ENCODE peak calls at places on chromosomes 13 and 19, in seven cellular contexts. P is choroid plexus epithelial cell, E is AG09309, G is cardiac fibroblast, O is IMR-90, V is sigmoid colon, W is NT2/D1. A is an unnamed sample.

GRCh38 chr19:46862504-46862835 is 1.7 kb downstream of the ARHGAP35 start:
- DNase-seq in P (no peak), E (no peak), G (no peak), O (no peak), V (peak), W (no peak), A (no peak)

GRCh38 chr13:70668983-70669382 is 560.7 kb upstream of the KLHL1 start:
- DNase-seq in P (peak), E (no peak), G (no peak), O (no peak), V (no peak), W (no peak), A (no peak)

GRCh38 chr13:78020861-78021260 is 102.2 kb upstream of the EDNRB start:
- DNase-seq in P (no peak), E (no peak), G (no peak), O (no peak), V (no peak), W (no peak), A (no peak)

GRCh38 chr13:39565036-39565949 is 37.7 kb downstream of the LHFPL6 start:
- DNase-seq in P (peak), E (peak), G (peak), O (peak), V (no peak), W (peak), A (peak)

GRCh38 chr13:79481685-79482052 is 714 bp downstream of the NDFIP2 start:
- DNase-seq in P (no peak), E (no peak), G (no peak), O (no peak), V (no peak), W (no peak), A (no peak)

GRCh38 chr19:7851623-7852500 is 21.8 kb downstream of the EVI5L start:
- DNase-seq in P (no peak), E (no peak), G (no peak), O (no peak), V (no peak), W (no peak), A (no peak)

GRCh38 chr19:543912-544608 is at the start of gene GZMM:
- DNase-seq in P (no peak), E (no peak), G (no peak), O (no peak), V (no peak), W (no peak), A (no peak)

GRCh38 chr19:46000497-46001246 is 5.4 kb downstream of the CCDC61 start:
- DNase-seq in P (peak), E (no peak), G (no peak), O (no peak), V (no peak), W (no peak), A (no peak)

GRCh38 chr13:66965146-66965545 is 265.0 kb downstream of the PCDH9 start:
- DNase-seq in P (no peak), E (no peak), G (no peak), O (no peak), V (no peak), W (no peak), A (no peak)

GRCh38 chr13:98944336-98944735 is 33.5 kb downstream of the DOCK9 start:
- DNase-seq in P (no peak), E (no peak), G (no peak), O (no peak), V (no peak), W (no peak), A (no peak)

GRCh38 chr19:7862413-7862951 is 11.7 kb downstream of the PRR36 start:
- DNase-seq in P (peak), E (no peak), G (peak), O (peak), V (no peak), W (peak), A (no peak)

GRCh38 chr13:24159921-24160324 is 597 bp upstream of the SPATA13 start:
- DNase-seq in P (no peak), E (no peak), G (no peak), O (no peak), V (no peak), W (no peak), A (peak)

GRCh38 chr13:48902421-48902820 is 73.3 kb upstream of the FNDC3A start:
- DNase-seq in P (peak), E (no peak), G (peak), O (peak), V (no peak), W (no peak), A (no peak)

GRCh38 chr13:39201075-39201630 is 162.9 kb downstream of the NHLRC3 start:
- DNase-seq in P (no peak), E (no peak), G (no peak), O (no peak), V (no peak), W (no peak), A (no peak)

GRCh38 chr13:28558567-28558966 is 63.6 kb upstream of the FLT1 start:
- DNase-seq in P (peak), E (no peak), G (peak), O (no peak), V (no peak), W (no peak), A (no peak)

GRCh38 chr19:2540646-2541454 is 64.9 kb downstream of the GADD45B start:
- DNase-seq in P (peak), E (peak), G (peak), O (peak), V (peak), W (peak), A (peak)

GRCh38 chr19:30102239-30102638 is 160.2 kb downstream of the URI1 start:
- DNase-seq in P (no peak), E (no peak), G (no peak), O (no peak), V (no peak), W (no peak), A (no peak)

GRCh38 chr13:100650321-100650720 is 24.3 kb downstream of the TMTC4 start:
- DNase-seq in P (no peak), E (no peak), G (no peak), O (no peak), V (no peak), W (no peak), A (no peak)

GRCh38 chr13:51950722-51951121 is 60.5 kb downstream of the ATP7B start:
- DNase-seq in P (no peak), E (no peak), G (peak), O (no peak), V (no peak), W (no peak), A (no peak)

GRCh38 chr13:108322206-108322824 is 52.8 kb downstream of the TNFSF13B start:
- DNase-seq in P (peak), E (no peak), G (peak), O (peak), V (no peak), W (no peak), A (no peak)

GRCh38 chr19:39481229-39481545 is 549 bp downstream of the TIMM50 start:
- DNase-seq in P (no peak), E (no peak), G (no peak), O (no peak), V (no peak), W (no peak), A (peak)

GRCh38 chr13:77611068-77611467 is 75.6 kb downstream of the SCEL start:
- DNase-seq in P (no peak), E (no peak), G (no peak), O (no peak), V (no peak), W (no peak), A (no peak)

GRCh38 chr19:13600802-13601201 is 94.5 kb upstream of the CACNA1A start:
- DNase-seq in P (no peak), E (no peak), G (no peak), O (no peak), V (no peak), W (no peak), A (no peak)

GRCh38 chr19:6161271-6161850 is 25.9 kb downstream of the ACSBG2 start:
- DNase-seq in P (no peak), E (no peak), G (no peak), O (no peak), V (no peak), W (peak), A (peak)

GRCh38 chr13:43874512-43875092 is 4.9 kb downstream of the CCDC122 start:
- DNase-seq in P (peak), E (no peak), G (peak), O (peak), V (no peak), W (no peak), A (no peak)

GRCh38 chr19:7705387-7706187 is 3.7 kb upstream of the FCER2 start:
- DNase-seq in P (no peak), E (no peak), G (no peak), O (no peak), V (peak), W (no peak), A (no peak)

GRCh38 chr19:2154587-2155075 is 3.3 kb upstream of the AP3D1 start:
- DNase-seq in P (no peak), E (no peak), G (peak), O (peak), V (no peak), W (no peak), A (peak)

GRCh38 chr13:49113526-49114286 is 106.4 kb upstream of the MLNR start:
- DNase-seq in P (peak), E (peak), G (peak), O (peak), V (no peak), W (no peak), A (no peak)

GRCh38 chr13:107866007-107866665 is 349.2 kb downstream of the LIG4 start:
- DNase-seq in P (peak), E (no peak), G (peak), O (peak), V (no peak), W (no peak), A (peak)

GRCh38 chr13:114269281-114269770 is 12.1 kb upstream of the UPF3A start:
- DNase-seq in P (no peak), E (no peak), G (no peak), O (no peak), V (no peak), W (no peak), A (no peak)

GRCh38 chr13:22915442-22916082 is 265.2 kb upstream of the SGCG start:
- DNase-seq in P (peak), E (no peak), G (peak), O (peak), V (peak), W (peak), A (peak)

GRCh38 chr19:55340784-55341147 is 1.1 kb downstream of the KMT5C start:
- DNase-seq in P (no peak), E (no peak), G (no peak), O (no peak), V (no peak), W (no peak), A (no peak)

GRCh38 chr19:53927745-53928144 is 18.7 kb downstream of the CACNG7 start:
- DNase-seq in P (peak), E (peak), G (peak), O (peak), V (no peak), W (peak), A (peak)

GRCh38 chr19:46990998-46991676 is 28.5 kb upstream of the NPAS1 start:
- DNase-seq in P (peak), E (peak), G (peak), O (peak), V (peak), W (peak), A (peak)

GRCh38 chr19:45103200-45103624 is 10.2 kb downstream of the PPP1R37 start:
- DNase-seq in P (peak), E (no peak), G (peak), O (no peak), V (peak), W (no peak), A (no peak)

DNA sequence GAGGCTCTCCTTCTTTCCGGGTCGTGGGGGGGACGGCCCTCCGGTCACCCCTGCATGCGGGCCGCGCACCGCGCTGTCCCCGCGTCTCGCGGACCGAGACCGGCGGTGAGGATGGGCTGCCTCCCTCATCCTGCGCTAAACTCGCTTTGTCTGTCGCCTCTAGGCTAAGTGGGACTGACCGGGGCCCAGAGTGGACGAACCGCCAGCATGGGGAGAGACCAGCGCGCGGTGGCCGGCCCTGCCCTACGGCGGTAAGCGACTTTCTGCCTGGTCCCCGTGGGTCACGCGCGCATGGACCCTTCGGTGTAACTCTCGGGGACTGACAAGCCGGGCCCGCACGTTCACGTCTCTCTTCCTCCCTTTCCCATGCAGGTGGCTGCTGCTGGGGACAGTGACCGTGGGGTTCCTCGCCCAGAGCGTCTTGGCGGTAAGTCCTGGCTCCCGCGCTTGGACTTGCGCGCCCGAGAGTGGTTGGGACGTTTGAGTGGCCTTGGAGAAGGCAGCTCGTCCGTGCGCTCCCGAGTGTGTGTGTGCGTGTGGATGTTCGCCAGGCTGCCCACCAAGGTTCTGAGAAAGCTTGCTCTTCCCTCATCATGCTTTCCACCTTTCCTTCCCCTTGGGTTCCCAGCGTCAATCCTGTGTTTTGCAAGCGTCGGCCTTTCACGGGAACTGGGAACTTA is 753 bp downstream of the COL4A2 start:
- DNase-seq in P (peak), E (no peak), G (peak), O (peak), V (peak), W (no peak), A (no peak)
- H3K4me3 ChIP-seq in P (peak), E (peak), G (peak), O (peak), V (peak), W (peak), A (peak)

DNA sequence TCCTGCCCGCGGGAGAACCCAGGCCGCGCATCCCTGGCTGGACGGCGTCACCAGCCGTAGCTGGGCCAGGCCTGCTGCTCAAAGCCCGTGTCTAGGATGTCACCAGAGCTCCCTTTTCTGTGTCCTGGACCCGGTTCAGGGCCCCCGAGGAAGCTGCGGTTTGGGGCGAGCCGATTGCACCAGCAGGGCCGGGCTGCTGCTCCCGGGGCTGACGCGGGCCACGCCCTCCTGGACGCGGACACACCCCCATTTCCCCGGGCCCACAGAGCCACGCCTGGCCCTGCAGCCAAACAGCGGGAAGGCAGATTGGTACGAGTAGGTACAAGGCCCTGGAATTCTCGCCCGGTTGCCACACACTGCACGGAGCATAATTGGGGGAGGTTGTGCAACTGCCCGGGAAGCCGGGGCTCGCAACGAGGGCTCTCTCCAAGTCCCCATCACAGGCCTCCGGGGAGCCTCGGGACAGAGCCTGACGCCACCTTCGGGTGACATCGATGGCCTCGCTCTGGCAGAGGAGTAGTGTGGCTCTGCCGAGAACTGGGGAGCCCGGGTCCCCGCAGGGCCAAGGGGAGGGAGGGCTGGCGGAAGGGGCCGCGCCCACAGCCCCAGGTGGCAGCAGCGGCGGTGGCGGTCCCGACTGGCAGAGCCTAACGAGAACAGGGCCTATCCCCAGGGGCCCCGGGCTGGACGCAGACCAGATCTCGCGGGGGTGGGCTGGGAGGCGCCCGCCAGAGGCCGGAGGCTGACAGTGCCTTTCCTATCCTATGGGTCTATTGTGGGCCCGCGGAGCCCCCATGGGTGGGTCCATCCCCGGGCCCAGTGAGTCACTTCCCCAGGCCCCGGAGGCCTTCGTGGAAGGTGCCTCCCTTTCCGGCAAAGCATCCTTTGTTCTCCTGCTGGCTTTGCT is 23.5 kb downstream of the KCTD15 start:
- DNase-seq in P (peak), E (no peak), G (peak), O (peak), V (peak), W (no peak), A (peak)
- H3K4me3 ChIP-seq in P (peak), E (peak), G (peak), O (no peak), V (peak), W (peak), A (peak)

GRCh38 chr19:28886708-28887107 is 326.2 kb downstream of the UQCRFS1 start:
- DNase-seq in P (no peak), E (no peak), G (no peak), O (no peak), V (no peak), W (no peak), A (no peak)
- H3K4me3 ChIP-seq in P (no peak), E (no peak), G (no peak), O (no peak), V (no peak), W (no peak), A (no peak)

DNA sequence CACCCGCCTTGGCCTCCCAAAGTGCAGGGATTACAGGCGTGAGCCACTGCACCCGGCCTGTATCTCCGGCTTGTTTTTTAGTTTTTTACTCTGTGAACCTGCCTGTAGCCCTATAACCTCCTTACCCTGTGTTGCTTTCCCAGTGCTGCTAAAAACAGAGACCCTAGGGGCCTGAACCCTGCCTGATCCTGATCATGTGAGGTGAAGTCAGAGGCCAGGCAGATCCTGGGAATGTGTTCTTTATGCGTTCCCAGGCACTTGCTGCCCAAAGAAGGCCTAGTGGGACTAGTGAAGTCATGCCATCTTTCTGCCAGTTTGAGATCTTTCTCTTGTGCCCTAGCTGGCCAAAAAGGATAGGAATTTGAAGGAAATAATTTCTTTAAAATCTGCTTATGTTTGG is 4.6 kb downstream of the UBA2 start:
- DNase-seq in P (peak), E (no peak), G (peak), O (no peak), V (no peak), W (no peak), A (no peak)
- H3K4me3 ChIP-seq in P (no peak), E (no peak), G (no peak), O (no peak), V (no peak), W (no peak), A (no peak)

GRCh38 chr19:40512473-40513344 is 45.9 kb downstream of the SPTBN4 start:
- DNase-seq in P (peak), E (no peak), G (peak), O (peak), V (no peak), W (no peak), A (peak)
- H3K4me3 ChIP-seq in P (no peak), E (no peak), G (no peak), O (no peak), V (no peak), W (peak), A (no peak)

GRCh38 chr13:110552767-110553166 is 8.8 kb downstream of the RAB20 start:
- DNase-seq in P (no peak), E (no peak), G (no peak), O (no peak), V (no peak), W (no peak), A (no peak)
- H3K4me3 ChIP-seq in P (no peak), E (no peak), G (no peak), O (no peak), V (no peak), W (no peak), A (no peak)

A was measured in MG63.